ENCODE peak calls at places on chromosomes 6 and 20, in nine cellular contexts. X, G, E, C, P, Y, U, K and T are unnamed samples.

GRCh38 chr6:26195924-26196845 is 109.0 kb downstream of the HFE start:
- DNase-seq in X (peak), G (peak), E (peak), C (no peak), P (no peak), Y (peak), U (no peak), K (peak), T (no peak)

GRCh38 chr6:17093692-17094091 is 8.2 kb upstream of the STMND1 start:
- DNase-seq in X (peak), G (no peak), E (peak), C (peak), P (no peak), Y (no peak), U (no peak), K (no peak), T (peak)

GRCh38 chr6:160730911-160731310 is 28.9 kb downstream of the PLG start:
- DNase-seq in X (peak), G (no peak), E (no peak), C (peak), P (no peak), Y (peak), U (no peak), K (no peak), T (peak)

GRCh38 chr6:16521528-16521927 is 239.7 kb downstream of the ATXN1 start:
- DNase-seq in X (no peak), G (no peak), E (no peak), C (no peak), P (no peak), Y (no peak), U (no peak), K (no peak), T (no peak)

GRCh38 chr20:63509088-63509564 is 10.2 kb upstream of the EEF1A2 start:
- DNase-seq in X (peak), G (no peak), E (no peak), C (no peak), P (no peak), Y (no peak), U (no peak), K (no peak), T (no peak)

GRCh38 chr6:89999154-89999553 is 104.9 kb downstream of the GJA10 start:
- DNase-seq in X (peak), G (no peak), E (peak), C (no peak), P (no peak), Y (peak), U (peak), K (no peak), T (no peak)

GRCh38 chr20:22568872-22569344 is 15.5 kb downstream of the FOXA2 start:
- DNase-seq in X (no peak), G (no peak), E (no peak), C (no peak), P (no peak), Y (no peak), U (no peak), K (no peak), T (peak)

GRCh38 chr6:2784930-2785329 is 19.7 kb downstream of the WRNIP1 start:
- DNase-seq in X (no peak), G (no peak), E (no peak), C (no peak), P (no peak), Y (no peak), U (no peak), K (no peak), T (no peak)

GRCh38 chr20:23867152-23867776 is 12.3 kb downstream of the CST5 start:
- DNase-seq in X (no peak), G (no peak), E (no peak), C (peak), P (no peak), Y (no peak), U (no peak), K (no peak), T (no peak)